ENCODE peak calls at places on chromosomes 13 and 19, in five cellular contexts. C is iPS DF 19.7, O is progenitor cell of endocrine pancreas, L is T-helper 1 cell, D is BJ. V is an unnamed sample.

GRCh38 chr19:4357095-4357797 is 13.9 kb downstream of the MPND start:
- DNase-seq in C (no peak), O (no peak), L (no peak), D (no peak), V (no peak)

GRCh38 chr19:9672893-9673292 is 2.0 kb downstream of the ZNF562 start:
- DNase-seq in C (no peak), O (no peak), L (no peak), D (no peak), V (no peak)

GRCh38 chr19:33628921-33629825 is 7.4 kb downstream of the CHST8 start:
- DNase-seq in C (no peak), O (no peak), L (no peak), D (no peak), V (no peak)

GRCh38 chr13:36067619-36068456 is 63.3 kb downstream of the DCLK1 start:
- DNase-seq in C (no peak), O (no peak), L (no peak), D (peak; percentile 37), V (no peak)

GRCh38 chr19:7987084-7987768 is 18.2 kb downstream of the ELAVL1 start:
- DNase-seq in C (no peak), O (no peak), L (no peak), D (no peak), V (no peak)

GRCh38 chr13:80141114-80141849 is 199.6 kb downstream of the SPRY2 start:
- DNase-seq in C (no peak), O (no peak), L (no peak), D (no peak), V (no peak)

GRCh38 chr13:112056284-112056727 is 10.6 kb upstream of the SOX1 start:
- DNase-seq in C (no peak), O (no peak), L (no peak), D (no peak), V (no peak)

GRCh38 chr19:36257512-36257876 is 42.6 kb downstream of the ZNF146 start:
- DNase-seq in C (no peak), O (peak; percentile 68), L (no peak), D (no peak), V (no peak)

V was measured in GM04504.